ENCODE peak calls at places on chromosomes 11 and 22, in six cellular contexts. F, S, L, Y, T and C are unnamed samples.

GRCh38 chr11:8830641-8831040 is 80.3 kb upstream of the AKIP1 start:
- DNase-seq in F (no peak), S (no peak), L (no peak), Y (no peak), T (no peak), C (no peak)

GRCh38 chr11:94694309-94695060 is 73.7 kb upstream of the AMOTL1 start:
- DNase-seq in F (no peak), S (peak), L (peak), Y (no peak), T (no peak), C (no peak)

GRCh38 chr22:22233081-22233480 is 11.5 kb upstream of the VPREB1 start:
- DNase-seq in F (no peak), S (no peak), L (no peak), Y (no peak), T (no peak), C (no peak)

GRCh38 chr11:47904048-47904447 is 55.9 kb upstream of the NUP160 start:
- DNase-seq in F (no peak), S (no peak), L (no peak), Y (no peak), T (no peak), C (no peak)

GRCh38 chr11:128772814-128773213 is 78.9 kb downstream of the FLI1 start:
- DNase-seq in F (no peak), S (peak), L (peak), Y (no peak), T (no peak), C (no peak)

GRCh38 chr11:57637626-57638004 is 12.1 kb downstream of the YPEL4 start:
- DNase-seq in F (no peak), S (no peak), L (no peak), Y (peak), T (no peak), C (no peak)

GRCh38 chr22:18050065-18050464 is 25.7 kb upstream of the MICAL3 start:
- DNase-seq in F (no peak), S (no peak), L (no peak), Y (no peak), T (no peak), C (no peak)

GRCh38 chr11:126474220-126474619 is 118.7 kb downstream of the ST3GAL4 start:
- DNase-seq in F (no peak), S (no peak), L (no peak), Y (no peak), T (no peak), C (no peak)

GRCh38 chr11:26827567-26828037 is 105.7 kb upstream of the SLC5A12 start:
- DNase-seq in F (no peak), S (no peak), L (no peak), Y (no peak), T (no peak), C (peak)

GRCh38 chr22:21665047-21665851 is 563 bp upstream of the PPIL2 start:
- DNase-seq in F (no peak), S (no peak), L (no peak), Y (no peak), T (no peak), C (no peak)

GRCh38 chr22:21602579-21602978 is 27.2 kb downstream of the YDJC start:
- DNase-seq in F (no peak), S (no peak), L (no peak), Y (no peak), T (no peak), C (no peak)

GRCh38 chr22:17368727-17369552 is at the start of gene CECR2:
- DNase-seq in F (peak), S (peak), L (peak), Y (peak), T (peak), C (no peak)

GRCh38 chr11:120810251-120810650 is 213.7 kb upstream of the TBCEL start:
- DNase-seq in F (no peak), S (no peak), L (no peak), Y (no peak), T (no peak), C (no peak)

GRCh38 chr11:121372671-121373429 is 79.3 kb upstream of the SORL1 start:
- DNase-seq in F (no peak), S (no peak), L (no peak), Y (no peak), T (no peak), C (no peak)

DNA sequence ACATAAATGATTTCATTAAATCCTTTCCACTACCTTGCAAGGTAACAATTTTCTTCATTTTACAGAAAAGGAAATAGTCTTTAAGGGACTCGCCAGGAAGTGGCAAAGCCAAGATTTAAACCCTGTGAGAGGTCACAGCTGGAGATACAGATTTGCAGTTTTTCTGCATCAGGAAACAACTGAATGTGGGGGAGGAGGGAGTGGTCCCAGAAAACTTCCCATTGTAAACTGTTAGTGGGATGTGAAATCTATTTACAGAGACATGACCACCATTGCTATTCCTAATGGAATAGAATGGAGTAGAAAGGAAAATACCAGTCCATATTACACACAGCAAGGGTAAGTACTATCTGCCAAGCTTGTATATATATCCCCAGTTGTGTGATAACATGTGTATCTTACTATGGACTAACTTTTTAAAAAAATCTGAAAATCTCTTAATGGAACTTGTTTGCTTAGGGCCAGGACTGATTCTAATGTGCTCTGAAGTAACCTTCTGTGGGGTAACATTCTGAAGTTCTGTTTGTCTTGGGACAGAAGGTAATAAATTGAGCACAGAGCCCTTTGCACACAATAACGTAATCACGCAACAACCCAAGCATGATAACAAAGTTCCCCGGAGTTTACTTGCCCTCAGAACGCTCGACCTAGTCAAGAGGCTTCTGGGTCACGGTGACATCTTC is 10.9 kb upstream of the TSKU start:
- DNase-seq in F (no peak), S (no peak), L (no peak), Y (no peak), T (no peak), C (peak)
- H3K27ac ChIP-seq in F (no peak), S (no peak), L (peak), Y (no peak), T (no peak), C (peak)

DNA sequence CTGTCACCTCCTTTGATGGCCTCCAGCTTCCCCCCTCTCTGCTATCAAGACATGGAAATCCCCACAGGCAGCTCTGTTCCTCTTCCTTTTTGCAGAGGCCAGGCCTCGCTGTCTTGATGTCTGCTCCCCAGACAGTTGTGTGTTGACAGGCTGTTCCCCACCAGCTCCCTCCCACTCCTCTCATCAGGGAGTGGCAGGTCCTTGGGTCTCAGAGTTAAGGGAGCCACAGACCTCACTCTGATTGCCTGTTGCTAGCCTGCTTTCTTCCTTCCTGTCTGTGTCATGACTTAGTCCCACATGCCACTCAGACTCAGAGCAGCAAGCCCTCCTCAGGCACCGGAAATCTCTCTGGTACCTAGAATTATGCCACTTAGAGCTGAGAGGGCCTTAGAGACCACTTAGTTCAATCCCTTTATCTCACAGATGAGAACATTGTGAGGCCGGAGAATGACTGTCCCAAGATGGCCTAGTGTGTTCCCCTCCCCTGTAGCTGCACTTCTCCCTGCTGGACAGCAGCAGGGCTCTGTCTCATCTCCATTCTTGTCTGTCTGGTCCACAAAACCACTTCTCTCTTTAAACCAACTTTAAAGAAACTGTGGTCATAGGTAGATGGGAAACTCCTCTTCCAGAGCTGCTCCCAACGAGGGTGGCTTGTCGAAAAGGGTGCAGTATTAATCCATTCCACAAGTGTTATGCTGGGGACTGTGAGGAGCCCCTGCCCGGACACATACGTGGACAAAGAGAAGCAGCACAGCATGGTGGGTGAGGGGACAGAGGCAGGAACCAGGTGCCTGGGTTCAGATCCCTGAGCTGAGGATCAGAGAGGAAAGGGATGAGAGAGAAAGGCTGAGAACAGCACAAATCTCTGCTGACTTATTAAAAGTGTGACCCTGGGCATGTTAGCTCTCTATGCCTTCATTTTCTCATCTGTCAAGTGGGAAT is 4.2 kb downstream of the AMPD3 start:
- DNase-seq in F (no peak), S (no peak), L (no peak), Y (no peak), T (no peak), C (no peak)
- H3K4me3 ChIP-seq in F (no peak), S (no peak), L (no peak), Y (no peak), T (no peak), C (no peak)

DNA sequence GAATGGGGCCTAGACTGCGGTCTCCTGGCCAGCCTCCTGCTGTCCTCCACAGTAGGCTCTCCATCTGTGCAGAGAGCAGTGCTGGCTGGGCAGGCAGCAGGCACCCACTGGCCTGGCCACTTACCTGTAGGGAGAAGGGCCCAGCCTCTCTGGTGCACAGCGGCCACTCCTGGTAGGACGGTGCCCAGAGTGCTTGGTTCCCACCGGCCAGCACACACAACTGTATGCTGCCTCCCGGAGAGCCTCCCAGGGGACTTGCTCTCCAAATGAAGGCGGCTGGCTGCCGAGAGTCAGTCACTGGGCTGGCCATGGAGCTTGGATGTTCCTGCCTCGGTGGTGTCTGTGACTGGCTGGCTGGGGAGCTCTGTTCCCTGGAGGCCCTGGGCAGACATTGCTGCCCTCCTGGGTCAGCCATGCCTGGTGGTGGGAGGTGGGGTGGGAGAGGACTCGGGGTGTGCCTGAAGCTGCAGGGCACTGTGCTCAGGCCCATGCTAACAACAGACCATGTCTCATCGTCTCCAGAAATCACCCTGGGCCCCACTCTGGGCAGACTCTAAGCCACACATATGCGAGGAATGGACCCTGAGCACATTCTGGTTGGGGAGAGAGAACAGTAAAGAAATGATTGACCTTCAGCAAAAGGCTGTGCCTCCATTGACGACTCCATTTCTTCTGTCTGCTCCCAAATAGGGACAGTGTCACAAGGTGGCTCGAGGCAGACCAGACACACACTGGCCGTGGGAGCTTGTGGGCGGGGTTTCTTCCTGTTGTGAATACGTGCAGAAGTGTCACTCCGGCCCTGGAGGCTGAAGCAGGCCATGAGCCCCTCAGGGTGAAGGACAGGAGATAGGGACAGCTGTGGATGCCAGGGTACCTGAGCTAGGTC is 350.8 kb downstream of the TBC1D22A start:
- DNase-seq in F (no peak), S (no peak), L (no peak), Y (no peak), T (no peak), C (no peak)
- H3K27ac ChIP-seq in F (no peak), S (no peak), L (no peak), Y (no peak), T (no peak), C (no peak)

GRCh38 chr22:23243859-23244689 is 63.8 kb downstream of the BCR start:
- DNase-seq in F (no peak), S (no peak), L (no peak), Y (no peak), T (no peak), C (no peak)

GRCh38 chr22:23244690-23245044 is 64.4 kb downstream of the BCR start:
- DNase-seq in F (no peak), S (no peak), L (no peak), Y (no peak), T (no peak), C (no peak)

GRCh38 chr22:23246982-23247766 is 66.9 kb downstream of the BCR start:
- DNase-seq in F (no peak), S (no peak), L (no peak), Y (no peak), T (no peak), C (no peak)

GRCh38 chr22:23245799-23246136 is 65.5 kb downstream of the BCR start:
- DNase-seq in F (no peak), S (no peak), L (no peak), Y (no peak), T (no peak), C (no peak)

GRCh38 chr22:23245045-23245798 is 64.9 kb downstream of the BCR start:
- DNase-seq in F (no peak), S (no peak), L (no peak), Y (no peak), T (no peak), C (no peak)
- H3K4me3 ChIP-seq in F (no peak), S (no peak), L (no peak), Y (no peak), T (no peak), C (no peak)

GRCh38 chr11:66051371-66051765 is 796 bp upstream of the SF3B2 start:
- DNase-seq in F (no peak), S (no peak), L (no peak), Y (no peak), T (no peak), C (no peak)
- H3K27ac ChIP-seq in F (peak), S (peak), L (peak), Y (peak), T (peak), C (peak)

GRCh38 chr22:50058338-50059184 is 463 bp upstream of the TTLL8 start:
- DNase-seq in F (no peak), S (no peak), L (no peak), Y (peak), T (no peak), C (no peak)
- H3K4me3 ChIP-seq in F (no peak), S (peak), L (peak), Y (peak), T (no peak), C (peak)

DNA sequence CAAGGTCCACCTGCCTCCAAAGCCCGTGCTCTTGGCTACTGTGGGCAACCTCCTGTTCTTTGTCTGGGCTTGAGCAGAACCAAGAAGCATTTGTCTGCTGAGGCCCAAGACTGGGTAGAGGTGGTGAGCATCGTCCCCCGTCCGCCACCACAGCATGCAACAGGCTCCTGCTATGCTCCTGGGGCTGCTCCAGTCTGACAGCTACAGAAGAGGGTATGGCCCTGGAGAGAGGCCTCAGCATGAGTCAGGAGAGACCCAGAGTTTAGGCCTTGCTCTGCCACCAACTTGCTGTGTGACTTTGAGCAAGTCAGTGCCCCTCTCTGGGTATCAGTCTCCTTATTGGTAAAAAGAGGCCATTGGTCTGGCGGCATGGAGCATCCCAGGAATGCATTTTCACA is 91.2 kb downstream of the TP53I11 start:
- DNase-seq in F (no peak), S (no peak), L (no peak), Y (no peak), T (no peak), C (no peak)
- H3K27ac ChIP-seq in F (no peak), S (no peak), L (no peak), Y (no peak), T (no peak), C (no peak)

GRCh38 chr11:2929511-2929879 is 275 bp upstream of the PHLDA2 start:
- DNase-seq in F (no peak), S (no peak), L (no peak), Y (peak), T (peak), C (no peak)
- H3K4me3 ChIP-seq in F (peak), S (peak), L (peak), Y (no peak), T (peak), C (peak)

GRCh38 chr22:27872488-27872887 is 46.6 kb downstream of the PITPNB start:
- DNase-seq in F (no peak), S (no peak), L (no peak), Y (no peak), T (no peak), C (no peak)
- H3K27ac ChIP-seq in F (no peak), S (peak), L (peak), Y (no peak), T (no peak), C (peak)